ENCODE peak calls at places on chromosomes 11 and 22, in four cellular contexts. One of them, this sample, is unnamed.

GRCh38 chr22:50731811-50732624 is 6.0 kb upstream of the ACR start:
- DNase-seq in stimulated activated CD4-positive, alpha-beta T cell treated with anti-CD3 and anti-CD28 coated beads, Interleukin-15, amount 100 ng/mL, for 24 hours: peak; percentile 72
- DNase-seq in activated T-helper 1 cell treated with anti-CD3 and anti-CD28 coated beads, Interleukin-2, amount 50 U/mL, for 16 hours: peak; percentile 42
- DNase-seq in fibroblast of pulmonary artery: peak; percentile 51
- DNase-seq in this sample: peak; percentile 37

GRCh38 chr11:11860103-11860979 is 18.6 kb downstream of the USP47 start:
- DNase-seq in stimulated activated CD4-positive, alpha-beta T cell treated with anti-CD3 and anti-CD28 coated beads, Interleukin-15, amount 100 ng/mL, for 24 hours: no peak
- DNase-seq in activated T-helper 1 cell treated with anti-CD3 and anti-CD28 coated beads, Interleukin-2, amount 50 U/mL, for 16 hours: no peak
- DNase-seq in fibroblast of pulmonary artery: peak; percentile 61
- DNase-seq in this sample: no peak

GRCh38 chr11:11620966-11621880 is 582 bp downstream of the GALNT18 start:
- DNase-seq in stimulated activated CD4-positive, alpha-beta T cell treated with anti-CD3 and anti-CD28 coated beads, Interleukin-15, amount 100 ng/mL, for 24 hours: peak; percentile 58
- DNase-seq in activated T-helper 1 cell treated with anti-CD3 and anti-CD28 coated beads, Interleukin-2, amount 50 U/mL, for 16 hours: no peak
- DNase-seq in fibroblast of pulmonary artery: no peak
- DNase-seq in this sample: peak; percentile 58

GRCh38 chr11:48001438-48002021 is 21.2 kb downstream of the PTPRJ start:
- DNase-seq in stimulated activated CD4-positive, alpha-beta T cell treated with anti-CD3 and anti-CD28 coated beads, Interleukin-15, amount 100 ng/mL, for 24 hours: peak; percentile 77
- DNase-seq in activated T-helper 1 cell treated with anti-CD3 and anti-CD28 coated beads, Interleukin-2, amount 50 U/mL, for 16 hours: peak; percentile 54
- DNase-seq in fibroblast of pulmonary artery: peak; percentile 66
- DNase-seq in this sample: no peak

GRCh38 chr11:121762820-121763219 is 310.1 kb upstream of the SORL1-AS1 start:
- DNase-seq in stimulated activated CD4-positive, alpha-beta T cell treated with anti-CD3 and anti-CD28 coated beads, Interleukin-15, amount 100 ng/mL, for 24 hours: no peak
- DNase-seq in activated T-helper 1 cell treated with anti-CD3 and anti-CD28 coated beads, Interleukin-2, amount 50 U/mL, for 16 hours: no peak
- DNase-seq in fibroblast of pulmonary artery: peak; percentile 47
- DNase-seq in this sample: peak; percentile 25

GRCh38 chr22:28976588-28976987 is 85.0 kb downstream of the C22orf31 start:
- DNase-seq in stimulated activated CD4-positive, alpha-beta T cell treated with anti-CD3 and anti-CD28 coated beads, Interleukin-15, amount 100 ng/mL, for 24 hours: no peak
- DNase-seq in activated T-helper 1 cell treated with anti-CD3 and anti-CD28 coated beads, Interleukin-2, amount 50 U/mL, for 16 hours: no peak
- DNase-seq in fibroblast of pulmonary artery: peak; percentile 74
- DNase-seq in this sample: no peak

GRCh38 chr11:64809781-64810241 is 540 bp downstream of the MEN1 start:
- DNase-seq in stimulated activated CD4-positive, alpha-beta T cell treated with anti-CD3 and anti-CD28 coated beads, Interleukin-15, amount 100 ng/mL, for 24 hours: peak; percentile 50
- DNase-seq in activated T-helper 1 cell treated with anti-CD3 and anti-CD28 coated beads, Interleukin-2, amount 50 U/mL, for 16 hours: no peak
- DNase-seq in fibroblast of pulmonary artery: peak; percentile 3
- DNase-seq in this sample: no peak

GRCh38 chr11:132312616-132313210 is 942.3 kb downstream of the NTM start:
- DNase-seq in stimulated activated CD4-positive, alpha-beta T cell treated with anti-CD3 and anti-CD28 coated beads, Interleukin-15, amount 100 ng/mL, for 24 hours: no peak
- DNase-seq in activated T-helper 1 cell treated with anti-CD3 and anti-CD28 coated beads, Interleukin-2, amount 50 U/mL, for 16 hours: no peak
- DNase-seq in fibroblast of pulmonary artery: peak; percentile 35
- DNase-seq in this sample: no peak

GRCh38 chr11:40328890-40329617 is 1130.4 kb downstream of the LRRC4C start:
- DNase-seq in stimulated activated CD4-positive, alpha-beta T cell treated with anti-CD3 and anti-CD28 coated beads, Interleukin-15, amount 100 ng/mL, for 24 hours: no peak
- DNase-seq in activated T-helper 1 cell treated with anti-CD3 and anti-CD28 coated beads, Interleukin-2, amount 50 U/mL, for 16 hours: no peak
- DNase-seq in fibroblast of pulmonary artery: peak; percentile 100
- DNase-seq in this sample: peak; percentile 15

GRCh38 chr22:27405672-27406388 is 395.7 kb downstream of the MN1 start:
- DNase-seq in stimulated activated CD4-positive, alpha-beta T cell treated with anti-CD3 and anti-CD28 coated beads, Interleukin-15, amount 100 ng/mL, for 24 hours: peak; percentile 63
- DNase-seq in activated T-helper 1 cell treated with anti-CD3 and anti-CD28 coated beads, Interleukin-2, amount 50 U/mL, for 16 hours: no peak
- DNase-seq in fibroblast of pulmonary artery: peak; percentile 65
- DNase-seq in this sample: peak; percentile 53

GRCh38 chr22:46165975-46166374 is 15.6 kb downstream of the PPARA start:
- DNase-seq in stimulated activated CD4-positive, alpha-beta T cell treated with anti-CD3 and anti-CD28 coated beads, Interleukin-15, amount 100 ng/mL, for 24 hours: no peak
- DNase-seq in activated T-helper 1 cell treated with anti-CD3 and anti-CD28 coated beads, Interleukin-2, amount 50 U/mL, for 16 hours: no peak
- DNase-seq in fibroblast of pulmonary artery: no peak
- DNase-seq in this sample: no peak

GRCh38 chr11:119964136-119965025 is 173.5 kb downstream of the TRIM29 start:
- DNase-seq in stimulated activated CD4-positive, alpha-beta T cell treated with anti-CD3 and anti-CD28 coated beads, Interleukin-15, amount 100 ng/mL, for 24 hours: no peak
- DNase-seq in activated T-helper 1 cell treated with anti-CD3 and anti-CD28 coated beads, Interleukin-2, amount 50 U/mL, for 16 hours: no peak
- DNase-seq in fibroblast of pulmonary artery: peak; percentile 5
- DNase-seq in this sample: no peak

GRCh38 chr11:62536301-62536957 is 10.2 kb downstream of the AHNAK start:
- DNase-seq in stimulated activated CD4-positive, alpha-beta T cell treated with anti-CD3 and anti-CD28 coated beads, Interleukin-15, amount 100 ng/mL, for 24 hours: no peak
- DNase-seq in activated T-helper 1 cell treated with anti-CD3 and anti-CD28 coated beads, Interleukin-2, amount 50 U/mL, for 16 hours: no peak
- DNase-seq in fibroblast of pulmonary artery: no peak
- DNase-seq in this sample: no peak

GRCh38 chr22:29369460-29369859 is 18.9 kb downstream of the AP1B1 start:
- DNase-seq in stimulated activated CD4-positive, alpha-beta T cell treated with anti-CD3 and anti-CD28 coated beads, Interleukin-15, amount 100 ng/mL, for 24 hours: no peak
- DNase-seq in activated T-helper 1 cell treated with anti-CD3 and anti-CD28 coated beads, Interleukin-2, amount 50 U/mL, for 16 hours: no peak
- DNase-seq in fibroblast of pulmonary artery: peak; percentile 74
- DNase-seq in this sample: peak; percentile 64

GRCh38 chr11:120212926-120213325 is 2.1 kb downstream of the OAF start:
- DNase-seq in stimulated activated CD4-positive, alpha-beta T cell treated with anti-CD3 and anti-CD28 coated beads, Interleukin-15, amount 100 ng/mL, for 24 hours: no peak
- DNase-seq in activated T-helper 1 cell treated with anti-CD3 and anti-CD28 coated beads, Interleukin-2, amount 50 U/mL, for 16 hours: no peak
- DNase-seq in fibroblast of pulmonary artery: no peak
- DNase-seq in this sample: no peak

GRCh38 chr11:19239039-19239438 is 1.7 kb downstream of the E2F8 start:
- DNase-seq in stimulated activated CD4-positive, alpha-beta T cell treated with anti-CD3 and anti-CD28 coated beads, Interleukin-15, amount 100 ng/mL, for 24 hours: no peak
- DNase-seq in activated T-helper 1 cell treated with anti-CD3 and anti-CD28 coated beads, Interleukin-2, amount 50 U/mL, for 16 hours: no peak
- DNase-seq in fibroblast of pulmonary artery: no peak
- DNase-seq in this sample: no peak

GRCh38 chr11:44784784-44785183 is 58.0 kb downstream of the TSPAN18 start:
- DNase-seq in stimulated activated CD4-positive, alpha-beta T cell treated with anti-CD3 and anti-CD28 coated beads, Interleukin-15, amount 100 ng/mL, for 24 hours: no peak
- DNase-seq in activated T-helper 1 cell treated with anti-CD3 and anti-CD28 coated beads, Interleukin-2, amount 50 U/mL, for 16 hours: no peak
- DNase-seq in fibroblast of pulmonary artery: no peak
- DNase-seq in this sample: no peak